ENCODE peak calls at places on chromosomes 6 and 20, in seven cellular contexts. One of them, this sample, is unnamed.

GRCh38 chr6:142331601-142332000 is 29.8 kb downstream of the ADGRG6 start:
- DNase-seq in neural crest cell: no peak
- DNase-seq in naive thymus-derived CD8-positive, alpha-beta T cell: no peak
- DNase-seq in ACHN: no peak
- DNase-seq in HT1080: no peak
- DNase-seq in pancreas: no peak
- DNase-seq in GM12865: no peak
- DNase-seq in this sample: no peak

GRCh38 chr6:21115111-21115510 is 478.4 kb upstream of the SOX4 start:
- DNase-seq in pancreas: no peak
- DNase-seq in naive thymus-derived CD8-positive, alpha-beta T cell: no peak
- DNase-seq in HT1080: no peak
- DNase-seq in neural crest cell: no peak
- DNase-seq in ACHN: no peak
- DNase-seq in GM12865: no peak
- DNase-seq in this sample: peak

GRCh38 chr6:170207586-170207985 is 83.3 kb downstream of the DLL1 start:
- DNase-seq in GM12865: no peak
- DNase-seq in neural crest cell: no peak
- DNase-seq in ACHN: no peak
- DNase-seq in naive thymus-derived CD8-positive, alpha-beta T cell: no peak
- DNase-seq in HT1080: no peak
- DNase-seq in pancreas: no peak
- DNase-seq in this sample: no peak

GRCh38 chr20:33076662-33077398 is 2.6 kb upstream of the BPIFB4 start:
- DNase-seq in GM12865: no peak
- DNase-seq in neural crest cell: no peak
- DNase-seq in ACHN: peak
- DNase-seq in HT1080: peak
- DNase-seq in pancreas: no peak
- DNase-seq in naive thymus-derived CD8-positive, alpha-beta T cell: no peak
- DNase-seq in this sample: peak

GRCh38 chr20:56875052-56875663 is 246.1 kb downstream of the TFAP2C start:
- DNase-seq in pancreas: no peak
- DNase-seq in HT1080: peak
- DNase-seq in GM12865: no peak
- DNase-seq in neural crest cell: no peak
- DNase-seq in ACHN: peak
- DNase-seq in naive thymus-derived CD8-positive, alpha-beta T cell: no peak
- DNase-seq in this sample: peak

GRCh38 chr20:46056027-46056833 is 27.2 kb downstream of the SLC12A5 start:
- DNase-seq in GM12865: no peak
- DNase-seq in neural crest cell: no peak
- DNase-seq in pancreas: no peak
- DNase-seq in ACHN: no peak
- DNase-seq in HT1080: no peak
- DNase-seq in naive thymus-derived CD8-positive, alpha-beta T cell: no peak
- DNase-seq in this sample: no peak

GRCh38 chr6:166710084-166710483 is 83.0 kb upstream of the RPS6KA2 start:
- DNase-seq in naive thymus-derived CD8-positive, alpha-beta T cell: no peak
- DNase-seq in ACHN: no peak
- DNase-seq in HT1080: no peak
- DNase-seq in pancreas: no peak
- DNase-seq in neural crest cell: no peak
- DNase-seq in GM12865: no peak
- DNase-seq in this sample: no peak

GRCh38 chr6:56652994-56653393 is 10.3 kb upstream of the DST start:
- DNase-seq in naive thymus-derived CD8-positive, alpha-beta T cell: no peak
- DNase-seq in pancreas: no peak
- DNase-seq in ACHN: no peak
- DNase-seq in GM12865: no peak
- DNase-seq in HT1080: peak
- DNase-seq in neural crest cell: no peak
- DNase-seq in this sample: peak

GRCh38 chr20:50034567-50035170 is 51.9 kb downstream of the SNAI1 start:
- DNase-seq in ACHN: peak
- DNase-seq in pancreas: no peak
- DNase-seq in GM12865: no peak
- DNase-seq in neural crest cell: no peak
- DNase-seq in naive thymus-derived CD8-positive, alpha-beta T cell: no peak
- DNase-seq in HT1080: peak
- DNase-seq in this sample: peak

GRCh38 chr6:138162104-138162946 is 586 bp downstream of the ARFGEF3 start:
- DNase-seq in naive thymus-derived CD8-positive, alpha-beta T cell: peak
- DNase-seq in HT1080: peak
- DNase-seq in pancreas: peak
- DNase-seq in GM12865: no peak
- DNase-seq in ACHN: peak
- DNase-seq in neural crest cell: no peak
- DNase-seq in this sample: no peak

GRCh38 chr6:69370763-69371162 is 426.0 kb downstream of the LMBRD1 start:
- DNase-seq in HT1080: no peak
- DNase-seq in GM12865: no peak
- DNase-seq in neural crest cell: no peak
- DNase-seq in pancreas: no peak
- DNase-seq in ACHN: no peak
- DNase-seq in naive thymus-derived CD8-positive, alpha-beta T cell: no peak
- DNase-seq in this sample: no peak

GRCh38 chr6:74603676-74604075 is 602.2 kb downstream of the COL12A1 start:
- DNase-seq in neural crest cell: no peak
- DNase-seq in naive thymus-derived CD8-positive, alpha-beta T cell: no peak
- DNase-seq in ACHN: no peak
- DNase-seq in HT1080: no peak
- DNase-seq in pancreas: no peak
- DNase-seq in GM12865: no peak
- DNase-seq in this sample: no peak

GRCh38 chr20:45011108-45011526 is 44.8 kb downstream of the STK4 start:
- DNase-seq in naive thymus-derived CD8-positive, alpha-beta T cell: peak
- DNase-seq in ACHN: peak
- DNase-seq in GM12865: peak
- DNase-seq in pancreas: no peak
- DNase-seq in HT1080: peak
- DNase-seq in neural crest cell: peak
- DNase-seq in this sample: peak

GRCh38 chr20:6162239-6162638 is 39.4 kb upstream of the FERMT1 start:
- DNase-seq in HT1080: no peak
- DNase-seq in neural crest cell: no peak
- DNase-seq in naive thymus-derived CD8-positive, alpha-beta T cell: no peak
- DNase-seq in pancreas: peak
- DNase-seq in ACHN: no peak
- DNase-seq in GM12865: no peak
- DNase-seq in this sample: no peak

GRCh38 chr20:57398231-57398821 is 7.1 kb downstream of the RBM38 start:
- DNase-seq in naive thymus-derived CD8-positive, alpha-beta T cell: peak
- DNase-seq in pancreas: peak
- DNase-seq in GM12865: peak
- DNase-seq in ACHN: no peak
- DNase-seq in neural crest cell: no peak
- DNase-seq in HT1080: no peak
- DNase-seq in this sample: no peak

GRCh38 chr6:133243723-133244122 is 2.6 kb downstream of the EYA4 start:
- DNase-seq in GM12865: no peak
- DNase-seq in ACHN: no peak
- DNase-seq in neural crest cell: no peak
- DNase-seq in HT1080: no peak
- DNase-seq in naive thymus-derived CD8-positive, alpha-beta T cell: no peak
- DNase-seq in pancreas: no peak
- DNase-seq in this sample: no peak

GRCh38 chr6:143058987-143059386 is 1.7 kb upstream of the AIG1 start:
- DNase-seq in pancreas: no peak
- DNase-seq in HT1080: peak
- DNase-seq in naive thymus-derived CD8-positive, alpha-beta T cell: no peak
- DNase-seq in ACHN: peak
- DNase-seq in GM12865: no peak
- DNase-seq in neural crest cell: no peak
- DNase-seq in this sample: peak

GRCh38 chr6:514396-514973 is 122.9 kb downstream of the IRF4 start:
- DNase-seq in neural crest cell: no peak
- DNase-seq in ACHN: no peak
- DNase-seq in HT1080: no peak
- DNase-seq in naive thymus-derived CD8-positive, alpha-beta T cell: no peak
- DNase-seq in pancreas: no peak
- DNase-seq in GM12865: no peak
- DNase-seq in this sample: no peak

GRCh38 chr6:112357801-112358200 is 10.7 kb downstream of the RFPL4B start:
- DNase-seq in pancreas: no peak
- DNase-seq in naive thymus-derived CD8-positive, alpha-beta T cell: no peak
- DNase-seq in ACHN: no peak
- DNase-seq in HT1080: peak
- DNase-seq in neural crest cell: no peak
- DNase-seq in GM12865: no peak
- DNase-seq in this sample: peak

GRCh38 chr6:29014729-29015608 is 9.9 kb upstream of the ZNF311 start:
- DNase-seq in ACHN: peak
- DNase-seq in neural crest cell: no peak
- DNase-seq in naive thymus-derived CD8-positive, alpha-beta T cell: no peak
- DNase-seq in HT1080: no peak
- DNase-seq in pancreas: no peak
- DNase-seq in GM12865: no peak
- DNase-seq in this sample: no peak

This sample was measured in A172.